ENCODE peak calls at places on chromosomes 16 and 17, in eight cellular contexts. Z, M, Y, F, O, G, R and B are unnamed samples.

GRCh38 chr17:81401727-81402529 is 6.7 kb downstream of the BAHCC1 start:
- ATAC-seq in Z (peak), M (no peak), Y (no peak), F (no peak), O (no peak), G (peak), R (no peak), B (no peak)

GRCh38 chr17:10631048-10631700 is 25.9 kb downstream of the MYH3 start:
- ATAC-seq in Z (no peak), M (no peak), Y (no peak), F (no peak), O (no peak), G (peak), R (no peak), B (no peak)

GRCh38 chr16:3868967-3869366 is 11.5 kb downstream of the CREBBP start:
- ATAC-seq in Z (no peak), M (no peak), Y (no peak), F (no peak), O (no peak), G (no peak), R (no peak), B (no peak)

GRCh38 chr16:80557037-80557436 is 16.2 kb downstream of the DYNLRB2 start:
- ATAC-seq in Z (no peak), M (no peak), Y (no peak), F (no peak), O (no peak), G (no peak), R (no peak), B (no peak)

GRCh38 chr17:72538921-72539352 is 418.1 kb downstream of the SOX9 start:
- ATAC-seq in Z (no peak), M (no peak), Y (no peak), F (no peak), O (no peak), G (no peak), R (no peak), B (no peak)

GRCh38 chr17:31067699-31068184 is 27.0 kb upstream of the NF1 start:
- ATAC-seq in Z (peak), M (peak), Y (no peak), F (no peak), O (peak), G (no peak), R (peak), B (peak)

GRCh38 chr17:6487243-6488007 is 43.2 kb downstream of the PIMREG start:
- ATAC-seq in Z (peak), M (no peak), Y (no peak), F (no peak), O (no peak), G (no peak), R (peak), B (peak)

GRCh38 chr16:13120091-13120490 is 218.7 kb downstream of the SHISA9 start:
- ATAC-seq in Z (no peak), M (no peak), Y (no peak), F (no peak), O (no peak), G (peak), R (no peak), B (no peak)

GRCh38 chr16:87041286-87041685 is 275.9 kb downstream of the C16orf95 start:
- ATAC-seq in Z (no peak), M (no peak), Y (no peak), F (no peak), O (no peak), G (no peak), R (no peak), B (no peak)

GRCh38 chr16:85104821-85105391 is 7.4 kb downstream of the CIBAR2 start:
- ATAC-seq in Z (peak), M (peak), Y (peak), F (peak), O (peak), G (peak), R (no peak), B (peak)

GRCh38 chr17:30336369-30337171 is 2.7 kb upstream of the TMIGD1 start:
- ATAC-seq in Z (no peak), M (no peak), Y (peak), F (no peak), O (peak), G (peak), R (no peak), B (peak)

GRCh38 chr16:18931756-18932155 is 5.5 kb upstream of the SMG1 start:
- ATAC-seq in Z (peak), M (no peak), Y (no peak), F (no peak), O (peak), G (no peak), R (no peak), B (no peak)

GRCh38 chr17:61496174-61496956 is 44.1 kb downstream of the TBX4 start:
- ATAC-seq in Z (no peak), M (no peak), Y (no peak), F (no peak), O (no peak), G (no peak), R (no peak), B (no peak)

GRCh38 chr17:38613981-38614779 is 8.4 kb upstream of the SRCIN1 start:
- ATAC-seq in Z (no peak), M (no peak), Y (no peak), F (no peak), O (no peak), G (peak), R (no peak), B (no peak)

GRCh38 chr16:73418746-73419145 is 370.8 kb upstream of the ZFHX3 start:
- ATAC-seq in Z (no peak), M (no peak), Y (no peak), F (no peak), O (no peak), G (no peak), R (no peak), B (no peak)

GRCh38 chr17:44887971-44888955 is 11.0 kb downstream of the EFTUD2 start:
- ATAC-seq in Z (no peak), M (peak), Y (peak), F (no peak), O (no peak), G (peak), R (no peak), B (no peak)

GRCh38 chr16:84514874-84515835 is 10.7 kb upstream of the MEAK7 start:
- ATAC-seq in Z (no peak), M (no peak), Y (peak), F (peak), O (no peak), G (peak), R (no peak), B (peak)

GRCh38 chr17:57380055-57380356 is 123.7 kb downstream of the MSI2 start:
- ATAC-seq in Z (peak), M (no peak), Y (no peak), F (no peak), O (no peak), G (no peak), R (no peak), B (no peak)

GRCh38 chr16:2236362-2237075 is at the start of gene DNASE1L2:
- ATAC-seq in Z (peak), M (peak), Y (peak), F (no peak), O (peak), G (peak), R (peak), B (peak)

GRCh38 chr17:36089888-36090836 is at the start of gene CCL3:
- ATAC-seq in Z (peak), M (no peak), Y (peak), F (peak), O (peak), G (no peak), R (peak), B (peak)

GRCh38 chr17:73013299-73013698 is 79.2 kb downstream of the SLC39A11 start:
- ATAC-seq in Z (no peak), M (no peak), Y (no peak), F (no peak), O (no peak), G (no peak), R (no peak), B (no peak)